ENCODE peak calls at places on chromosomes 16 and 17, in six cellular contexts. W, K, F, Y, Q and H are unnamed samples.

GRCh38 chr16:50152386-50152806 is 710 bp upstream of the TENT4B start:
- DNase-seq in K (peak), W (no peak), Y (peak), Q (peak), F (peak), H (no peak)

GRCh38 chr16:84617068-84617630 is 729 bp downstream of the COTL1 start:
- DNase-seq in K (no peak), F (peak), Y (no peak), Q (no peak), W (no peak), H (no peak)

GRCh38 chr17:28219771-28220170 is 99.2 kb upstream of the TMEM97 start:
- DNase-seq in W (no peak), F (no peak), Y (no peak), Q (no peak), K (no peak), H (no peak)

GRCh38 chr17:19996502-19996901 is 12.7 kb upstream of the SPECC1 start:
- DNase-seq in Y (no peak), K (no peak), W (no peak), F (no peak), Q (no peak), H (no peak)

GRCh38 chr16:74296465-74297295 is at the start of gene PSMD7:
- DNase-seq in F (peak), W (peak), K (peak), Y (peak), Q (peak), H (peak)

GRCh38 chr17:48045270-48046001 is 2.7 kb upstream of the NFE2L1 start:
- DNase-seq in K (no peak), Y (no peak), W (no peak), F (no peak), Q (no peak), H (no peak)

GRCh38 chr17:18043491-18043890 is 4.3 kb downstream of the GID4 start:
- DNase-seq in K (no peak), F (no peak), Q (no peak), W (no peak), Y (no peak), H (no peak)

GRCh38 chr17:82019905-82020873 is 2.5 kb downstream of the CENPX start:
- DNase-seq in Q (peak), K (no peak), W (no peak), Y (peak), F (peak), H (no peak)

GRCh38 chr16:71351558-71351901 is 7.0 kb upstream of the CALB2 start:
- DNase-seq in Y (no peak), W (no peak), F (no peak), Q (no peak), K (no peak), H (peak)

GRCh38 chr17:7403043-7403901 is 625 bp downstream of the TMEM256 start:
- DNase-seq in W (peak), Q (no peak), Y (no peak), K (no peak), F (peak), H (no peak)

GRCh38 chr16:68893710-68894705 is 50.7 kb downstream of the TANGO6 start:
- DNase-seq in Q (no peak), W (no peak), K (no peak), Y (no peak), F (no peak), H (no peak)

GRCh38 chr17:80737106-80738019 is 192.7 kb downstream of the RPTOR start:
- DNase-seq in F (peak), K (no peak), Q (peak), W (no peak), Y (no peak), H (no peak)

GRCh38 chr16:88456356-88457292 is 3.5 kb downstream of the ZFPM1 start:
- DNase-seq in Y (no peak), W (no peak), K (no peak), F (peak), Q (no peak), H (no peak)

GRCh38 chr16:80875616-80876015 is 71.2 kb upstream of the CDYL2 start:
- DNase-seq in Q (no peak), K (no peak), Y (no peak), F (no peak), W (no peak), H (no peak)

GRCh38 chr16:46688657-46689491 is at the start of gene VPS35:
- DNase-seq in K (peak), W (peak), Q (peak), Y (peak), F (peak), H (peak)

GRCh38 chr16:87100306-87101058 is 216.7 kb downstream of the C16orf95 start:
- DNase-seq in F (no peak), Q (no peak), K (no peak), W (no peak), Y (no peak), H (no peak)

GRCh38 chr17:79655672-79656290 is 44.9 kb upstream of the RBFOX3 start:
- DNase-seq in Y (no peak), Q (no peak), F (no peak), K (peak), W (peak), H (no peak)

GRCh38 chr17:45172541-45173286 is 11.0 kb downstream of the HEXIM2 start:
- DNase-seq in Q (no peak), Y (peak), F (peak), K (peak), W (no peak), H (no peak)

GRCh38 chr17:2111691-2112090 is 56.8 kb downstream of the HIC1 start:
- DNase-seq in K (no peak), W (no peak), Y (no peak), Q (no peak), F (no peak), H (no peak)

GRCh38 chr17:70080541-70081347 is 5.7 kb downstream of the KCNJ16 start:
- DNase-seq in Q (no peak), F (no peak), W (no peak), K (no peak), Y (no peak), H (no peak)

GRCh38 chr16:29962344-29962994 is 590 bp downstream of the TMEM219 start:
- DNase-seq in Q (no peak), Y (peak), W (no peak), F (no peak), K (no peak), H (no peak)

GRCh38 chr16:86818701-86819522 is 240.6 kb downstream of the FOXL1 start:
- DNase-seq in Y (no peak), K (no peak), Q (no peak), W (no peak), F (no peak), H (no peak)

GRCh38 chr16:29900102-29900887 is at the start of gene ASPHD1:
- DNase-seq in K (no peak), Y (peak), W (no peak), Q (peak), F (peak), H (no peak)

GRCh38 chr16:25108054-25108453 is 3.5 kb upstream of the LCMT1 start:
- DNase-seq in K (no peak), F (peak), Y (no peak), Q (no peak), W (no peak), H (no peak)

GRCh38 chr17:8153550-8153956 is 1.3 kb upstream of the PER1 start:
- DNase-seq in K (no peak), F (peak), Q (no peak), Y (peak), W (peak), H (peak)

GRCh38 chr17:77783991-77784820 is 174.3 kb upstream of the TNRC6C start:
- DNase-seq in Y (no peak), K (no peak), W (no peak), Q (no peak), F (peak), H (no peak)

GRCh38 chr16:81748476-81749198 is 30.5 kb upstream of the PLCG2 start:
- DNase-seq in W (no peak), Q (no peak), Y (no peak), K (no peak), F (no peak), H (no peak)

GRCh38 chr16:24652209-24652712 is 77.2 kb upstream of the TNRC6A start:
- DNase-seq in F (no peak), W (no peak), Y (no peak), K (no peak), Q (no peak), H (no peak)

GRCh38 chr17:2214887-2215615 is 88.5 kb downstream of the SMG6 start:
- DNase-seq in F (peak), Y (no peak), W (no peak), K (no peak), Q (no peak), H (no peak)

GRCh38 chr17:77110006-77110374 is 30.8 kb upstream of the SEC14L1 start:
- DNase-seq in W (no peak), Q (no peak), Y (no peak), F (no peak), K (no peak), H (no peak)

GRCh38 chr16:29994613-29995329 is 646 bp downstream of the HIRIP3 start:
- DNase-seq in Q (no peak), K (no peak), Y (peak), F (peak), W (no peak), H (no peak)

GRCh38 chr17:32854177-32854576 is 22.7 kb downstream of the MYO1D start:
- DNase-seq in Y (no peak), Q (no peak), K (no peak), W (no peak), F (no peak), H (no peak)

GRCh38 chr16:53565300-53565699 is 62.3 kb upstream of the AKTIP start:
- DNase-seq in K (no peak), Q (no peak), Y (no peak), F (no peak), W (no peak), H (peak)

GRCh38 chr16:69397821-69398521 is 12.2 kb upstream of the TERF2 start:
- DNase-seq in Y (peak), Q (no peak), W (no peak), K (no peak), F (no peak), H (no peak)

GRCh38 chr17:34169501-34169900 is 85.6 kb upstream of the CCL2 start:
- DNase-seq in Y (no peak), K (no peak), Q (no peak), W (no peak), F (no peak), H (no peak)

GRCh38 chr17:30391534-30391933 is 12.8 kb downstream of the CPD start:
- DNase-seq in F (no peak), W (no peak), Y (no peak), Q (no peak), K (no peak), H (no peak)
- TF ChIP-seq POLR2A in F (no peak), W (no peak), Y (no peak), Q (no peak), K (no peak), H (no peak)

DNA sequence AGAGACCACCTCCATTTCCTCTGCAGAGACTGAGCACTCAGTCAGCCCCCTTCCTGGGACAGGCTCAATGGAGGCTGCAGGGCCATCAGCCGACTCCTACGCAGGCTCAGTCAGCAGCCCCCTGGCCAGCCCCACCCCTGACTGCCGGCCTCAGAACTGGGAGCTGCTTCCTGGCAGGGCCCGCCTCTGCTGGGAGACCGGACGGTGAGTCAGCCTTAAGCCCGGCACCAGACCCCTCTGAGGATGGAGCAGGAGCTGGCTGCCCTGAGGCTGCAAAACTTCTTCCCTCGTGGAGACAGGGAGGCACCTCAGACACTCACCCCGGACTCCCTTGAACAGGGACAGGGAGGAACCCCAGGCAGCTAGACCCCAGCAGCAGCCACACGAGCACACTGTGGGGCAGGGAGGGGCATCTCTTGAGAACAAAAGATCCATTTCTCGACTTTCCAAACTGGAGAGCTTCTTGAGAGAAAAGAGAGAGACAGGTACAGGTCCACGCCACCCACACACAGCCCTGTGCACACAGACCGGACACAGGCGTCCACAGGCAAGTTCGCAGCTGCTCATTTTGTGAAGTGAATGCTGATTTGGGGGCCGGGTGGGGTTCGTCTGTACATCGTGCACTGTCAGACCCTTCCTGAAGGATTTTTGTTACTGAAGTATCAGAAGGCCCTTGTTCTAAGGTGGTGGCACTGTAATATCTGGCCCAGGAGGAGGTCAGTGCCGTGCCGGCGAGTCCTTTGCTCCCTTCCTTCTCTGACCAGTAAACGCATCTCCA is 1.3 kb upstream of the TUBB3 start:
- DNase-seq in Q (no peak), K (no peak), F (peak), Y (peak), W (no peak), H (no peak)
- TF ChIP-seq POLR2A in Q (no peak), K (no peak), F (no peak), Y (peak), W (no peak), H (no peak)

GRCh38 chr16:67183627-67184452 is at the start of gene MATCAP1:
- DNase-seq in K (peak), Y (peak), F (peak), W (peak), Q (peak), H (no peak)
- TF ChIP-seq POLR2A in K (peak), Y (peak), F (peak), W (no peak), Q (no peak), H (peak)

DNA sequence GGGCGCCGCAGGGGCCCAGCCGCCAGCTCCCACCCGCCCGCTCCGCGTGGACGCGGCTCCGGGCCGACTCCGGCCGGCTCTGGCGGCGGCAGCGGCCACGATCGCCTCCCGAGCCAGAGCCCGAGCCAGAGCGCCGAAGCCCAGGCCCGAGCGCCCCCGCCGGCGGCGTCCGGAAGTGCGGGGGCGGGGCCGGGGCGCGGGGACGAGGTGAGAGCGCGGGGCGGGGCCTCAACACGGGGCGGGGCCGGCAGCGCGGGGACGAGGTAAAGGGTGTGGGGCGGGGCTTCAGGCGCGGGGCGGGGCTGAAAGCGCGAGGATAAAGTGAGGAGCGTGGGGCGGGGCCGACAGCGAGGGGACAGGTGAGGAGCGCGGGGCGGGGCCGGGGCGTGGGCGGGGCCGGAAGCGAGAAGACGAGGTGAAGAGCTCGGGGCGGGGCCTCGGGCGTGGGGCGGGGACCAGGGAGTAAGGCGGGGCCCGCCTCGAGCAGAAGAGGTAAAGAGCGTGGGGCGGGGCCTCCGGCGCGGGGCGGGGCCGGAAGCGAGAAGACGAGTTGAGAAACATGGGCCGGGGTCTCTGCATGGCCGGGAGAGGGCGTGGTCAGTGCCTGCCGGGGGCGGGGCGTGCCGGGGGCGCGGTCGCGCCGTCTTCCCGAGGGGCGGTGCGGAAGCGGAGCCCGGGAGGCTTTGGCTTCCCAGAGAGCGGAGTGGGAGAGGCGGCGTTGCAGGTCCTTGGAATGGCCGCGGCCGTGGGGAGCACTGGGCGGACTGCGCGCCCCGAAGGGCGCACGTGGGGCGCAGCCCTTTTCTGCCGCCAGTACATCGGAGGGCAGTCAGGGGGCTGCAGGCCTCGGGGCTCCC is at the start of gene AXIN1:
- DNase-seq in Y (peak), F (peak), Q (peak), W (peak), K (peak), H (peak)
- TF ChIP-seq POLR2A in Y (peak), F (peak), Q (no peak), W (no peak), K (no peak), H (peak)

GRCh38 chr17:39461113-39461910 is at the start of gene CDK12:
- DNase-seq in F (peak), Q (peak), Y (peak), W (peak), K (peak), H (peak)
- TF ChIP-seq POLR2A in F (peak), Q (peak), Y (peak), W (peak), K (peak), H (peak)

GRCh38 chr16:57424599-57424998 is 20.0 kb downstream of the CCL17 start:
- DNase-seq in W (no peak), Q (no peak), K (no peak), F (no peak), Y (no peak), H (no peak)
- TF ChIP-seq POLR2A in W (no peak), Q (no peak), K (no peak), F (no peak), Y (no peak), H (no peak)

DNA sequence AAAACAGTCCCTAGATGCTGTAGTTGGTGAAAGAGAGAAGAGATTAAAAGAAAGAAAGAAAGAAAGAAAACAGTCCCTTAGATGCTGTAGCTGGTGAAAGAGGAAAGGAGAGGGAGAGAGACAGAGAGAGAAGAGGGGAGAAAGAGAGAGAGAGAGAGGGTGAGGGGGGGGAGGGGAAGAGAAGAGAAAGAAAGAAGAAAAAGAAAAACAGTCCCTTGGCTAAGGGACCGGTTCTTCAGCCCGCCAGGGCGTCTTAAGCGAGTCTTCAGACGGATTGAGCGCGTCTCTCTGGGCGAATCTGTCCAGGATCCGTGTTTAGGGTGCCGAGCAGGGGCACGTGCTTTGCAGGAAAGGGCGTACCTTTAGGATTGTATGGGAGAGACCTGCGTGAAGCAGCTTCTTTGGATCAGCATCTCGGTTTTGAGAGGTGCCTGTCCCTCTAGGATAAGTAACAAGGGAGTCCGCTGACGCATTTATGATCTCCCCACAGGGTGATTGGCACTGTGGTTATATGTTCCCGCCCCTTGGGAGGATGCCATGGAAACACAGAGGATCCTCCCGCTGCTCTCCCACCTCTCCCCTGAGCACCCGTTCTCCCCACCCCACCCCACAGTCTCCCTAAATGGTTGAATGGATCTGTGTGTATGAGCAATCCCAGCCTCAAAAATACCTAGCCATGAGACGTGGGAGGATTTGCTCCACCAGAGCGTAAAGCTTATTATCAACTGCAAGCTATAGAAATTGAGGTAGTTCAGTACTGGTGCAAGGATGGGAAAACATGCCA is 16.7 kb downstream of the GNGT2 start:
- DNase-seq in W (no peak), K (no peak), Q (no peak), F (peak), Y (peak), H (no peak)
- TF ChIP-seq POLR2A in W (no peak), K (no peak), Q (peak), F (no peak), Y (peak), H (peak)

DNA sequence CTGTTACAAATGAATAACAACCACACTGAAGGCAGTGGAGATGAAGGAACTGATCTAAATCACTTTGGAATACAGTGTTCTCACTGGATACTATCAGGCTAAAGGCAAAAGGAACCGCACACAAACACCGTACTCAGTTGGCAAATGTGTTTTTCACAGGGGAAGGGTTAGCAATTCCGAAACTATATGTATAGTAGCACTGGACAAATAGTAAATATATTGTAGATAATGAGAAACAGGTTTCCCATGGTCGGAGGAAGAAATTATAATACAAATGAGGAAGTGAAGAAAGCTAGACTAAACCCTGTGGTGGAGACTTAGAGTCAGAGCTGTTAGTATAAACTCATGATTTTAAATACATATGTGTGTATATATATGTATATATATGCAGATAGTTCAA is 414.1 kb upstream of the SALL1 start:
- DNase-seq in Y (no peak), K (no peak), Q (no peak), F (no peak), W (peak), H (no peak)
- TF ChIP-seq POLR2A in Y (no peak), K (no peak), Q (no peak), F (no peak), W (no peak), H (no peak)